ENCODE peak calls at places on chromosome 19, in seven cellular contexts. U is astrocyte, Y is H9, J is heart right ventricle, A is aorta, S is A549, E is left lung. V is an unnamed sample.

GRCh38 chr19:441213-441823 is 19.5 kb downstream of the SHC2 start:
- DNase-seq in U (no peak), Y (no peak), J (no peak), A (no peak), S (no peak), E (no peak), V (no peak)

GRCh38 chr19:31715249-31715944 is 366.2 kb upstream of the TSHZ3 start:
- DNase-seq in U (peak; percentile 17), Y (no peak), J (no peak), A (no peak), S (no peak), E (no peak), V (no peak)

GRCh38 chr19:30388327-30388726 is 16.1 kb downstream of the ZNF536 start:
- DNase-seq in U (no peak), Y (no peak), J (no peak), A (no peak), S (no peak), E (no peak), V (no peak)

GRCh38 chr19:45356760-45357444 is 13.5 kb downstream of the ERCC2 start:
- DNase-seq in U (no peak), Y (no peak), J (no peak), A (no peak), S (no peak), E (no peak), V (no peak)

GRCh38 chr19:2167896-2168618 is 4.3 kb downstream of the DOT1L start:
- DNase-seq in U (peak; percentile 41), Y (no peak), J (peak; percentile 85), A (peak; percentile 85), S (peak; percentile 50), E (peak; percentile 89), V (no peak)

GRCh38 chr19:31975461-31975860 is 369.9 kb upstream of the ZNF507 start:
- DNase-seq in U (no peak), Y (no peak), J (no peak), A (no peak), S (no peak), E (no peak), V (no peak)

GRCh38 chr19:17322854-17323253 is 11.8 kb downstream of the ANO8 start:
- DNase-seq in U (no peak), Y (no peak), J (no peak), A (no peak), S (no peak), E (no peak), V (no peak)

GRCh38 chr19:4229179-4229931 is at the start of gene EBI3:
- DNase-seq in U (peak; percentile 46), Y (peak; percentile 54), J (no peak), A (no peak), S (peak; percentile 74), E (no peak), V (no peak)

GRCh38 chr19:32387701-32388392 is 17.7 kb upstream of the DPY19L3 start:
- DNase-seq in U (peak; percentile 61), Y (no peak), J (no peak), A (peak; percentile 81), S (no peak), E (no peak), V (no peak)

DNA sequence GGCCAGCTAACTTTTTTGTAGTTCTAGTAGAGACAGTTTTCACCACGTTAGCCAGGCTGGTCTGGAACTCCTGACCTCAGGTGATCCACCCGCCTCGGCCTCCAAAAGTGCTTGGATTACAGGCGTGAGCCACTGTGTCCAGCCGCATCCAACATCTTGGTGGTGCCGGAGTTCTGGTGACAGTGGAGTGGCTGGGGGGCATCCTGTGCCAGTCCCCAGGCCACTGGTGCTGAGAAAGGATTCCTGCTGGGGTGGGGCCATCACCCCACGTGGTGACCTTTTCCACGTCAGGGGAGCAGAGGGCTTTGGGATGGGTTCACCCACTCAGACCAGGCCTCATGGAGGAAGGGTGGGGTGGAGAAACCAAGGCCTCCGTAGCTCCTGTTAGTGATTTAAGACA is 12.8 kb upstream of the TUBB4A start:
- DNase-seq in U (no peak), Y (no peak), J (no peak), A (no peak), S (no peak), E (no peak), V (no peak)
- H3K27ac ChIP-seq in U (no peak overlapping the region), Y (no peak overlapping the region), J (no peak overlapping the region), A (no peak overlapping the region), S (no peak overlapping the region), E (no peak overlapping the region), V (no peak overlapping the region)

GRCh38 chr19:40803857-40804782 is 5.1 kb downstream of the EGLN2 start:
- DNase-seq in U (no peak), Y (peak; percentile 71), J (peak; percentile 76), A (peak; percentile 54), S (no peak), E (no peak), V (peak; percentile 90)

GRCh38 chr19:40802300-40803169 is 3.5 kb downstream of the EGLN2 start:
- DNase-seq in U (no peak), Y (no peak), J (peak; percentile 84), A (peak; percentile 79), S (no peak), E (peak; percentile 88), V (no peak)

GRCh38 chr19:40804783-40805242 is 5.8 kb downstream of the EGLN2 start:
- DNase-seq in U (no peak), Y (no peak), J (no peak), A (peak; percentile 54), S (no peak), E (no peak), V (no peak)

GRCh38 chr19:40801449-40802299 is 2.7 kb downstream of the EGLN2 start:
- DNase-seq in U (no peak), Y (no peak), J (no peak), A (peak; percentile 59), S (no peak), E (no peak), V (no peak)

DNA sequence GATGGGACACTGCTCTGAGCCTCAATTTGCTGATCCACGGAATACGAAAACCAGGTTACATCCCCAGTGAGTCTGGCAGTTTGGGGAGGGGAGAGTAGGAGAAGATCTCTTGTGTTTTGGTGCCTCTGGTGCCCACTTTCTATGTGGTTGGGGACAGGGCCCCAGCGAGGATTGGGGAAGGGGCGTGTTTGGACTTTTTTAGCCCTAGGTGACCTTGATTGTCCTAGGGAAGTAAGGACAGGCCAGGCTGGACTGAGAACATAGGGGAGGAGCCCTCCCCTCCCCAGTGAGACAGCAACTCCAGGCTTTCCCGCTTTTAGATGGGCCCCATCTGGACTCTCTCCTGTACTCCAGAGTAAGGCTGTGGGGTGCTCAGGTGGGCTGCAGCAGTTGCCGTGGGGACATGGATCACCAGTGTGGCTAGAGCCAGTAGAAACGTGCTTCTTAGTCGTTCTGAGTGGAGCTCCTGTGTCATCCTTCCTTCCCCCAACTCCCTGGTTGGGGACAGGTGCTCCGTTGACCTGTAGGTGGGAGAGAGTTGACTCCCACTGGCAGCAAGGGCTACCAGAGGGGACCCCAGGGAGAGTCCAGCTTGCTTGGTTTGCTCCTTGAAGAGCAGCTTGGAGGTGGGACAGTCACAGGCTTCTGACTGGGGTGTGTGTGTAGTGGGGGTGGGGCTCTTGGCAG is 4.3 kb downstream of the EGLN2 start:
- DNase-seq in U (no peak), Y (no peak), J (no peak), A (peak; percentile 75), S (no peak), E (no peak), V (no peak)
- H3K4me1 ChIP-seq in U (peaks cover 41% of the 10 kb centered on the region), Y (peaks cover 15% of the 10 kb centered on the region), J (peaks cover 56% of the 10 kb centered on the region), A (no peaks in the 10 kb centered on the region), S (peaks cover 61% of the 10 kb centered on the region), E (peaks cover 85% of the 10 kb centered on the region), V (peaks cover 79% of the 10 kb centered on the region)

GRCh38 chr19:11155373-11156120 is at the start of gene SPC24:
- DNase-seq in U (peak; percentile 94), Y (peak; percentile 98), J (peak; percentile 96), A (peak; percentile 96), S (peak; percentile 97), E (peak; percentile 95), V (peak; percentile 90)

GRCh38 chr19:11152318-11153062 is 3.1 kb downstream of the SPC24 start:
- DNase-seq in U (peak; percentile 52), Y (no peak), J (peak; percentile 74), A (peak; percentile 86), S (peak; percentile 63), E (no peak), V (no peak)

GRCh38 chr19:11148001-11148400 is 7.6 kb downstream of the SPC24 start:
- DNase-seq in U (no peak), Y (no peak), J (no peak), A (no peak), S (no peak), E (no peak), V (no peak)

GRCh38 chr19:11154683-11155047 is 917 bp downstream of the SPC24 start:
- DNase-seq in U (no peak), Y (no peak), J (no peak), A (no peak), S (no peak), E (no peak), V (no peak)

GRCh38 chr19:11151181-11151580 is 4.4 kb downstream of the SPC24 start:
- DNase-seq in U (no peak), Y (no peak), J (peak; percentile 55), A (no peak), S (no peak), E (no peak), V (no peak)
- H3K27ac ChIP-seq in U (no peak overlapping the region), Y (no peak overlapping the region), J (peak overlapping the region; percentile 86), A (no peak overlapping the region), S (peak overlapping the region; percentile 79), E (peak overlapping the region; percentile 23), V (no peak overlapping the region)

GRCh38 chr19:53867225-53868090 is at the start of gene MYADM:
- DNase-seq in U (peak; percentile 94), Y (peak; percentile 100), J (peak; percentile 99), A (peak; percentile 100), S (peak; percentile 100), E (peak; percentile 99), V (peak; percentile 100)

GRCh38 chr19:53868091-53868891 is 608 bp downstream of the MYADM start:
- DNase-seq in U (no peak), Y (peak; percentile 66), J (peak; percentile 59), A (peak; percentile 89), S (peak; percentile 80), E (peak; percentile 92), V (peak; percentile 57)

GRCh38 chr19:53870485-53870844 is 2.8 kb downstream of the MYADM start:
- DNase-seq in U (no peak), Y (no peak), J (no peak), A (peak; percentile 78), S (peak; percentile 54), E (peak; percentile 79), V (no peak)

GRCh38 chr19:53871448-53871847 is 3.8 kb downstream of the MYADM start:
- DNase-seq in U (no peak), Y (no peak), J (no peak), A (no peak), S (no peak), E (no peak), V (no peak)

DNA sequence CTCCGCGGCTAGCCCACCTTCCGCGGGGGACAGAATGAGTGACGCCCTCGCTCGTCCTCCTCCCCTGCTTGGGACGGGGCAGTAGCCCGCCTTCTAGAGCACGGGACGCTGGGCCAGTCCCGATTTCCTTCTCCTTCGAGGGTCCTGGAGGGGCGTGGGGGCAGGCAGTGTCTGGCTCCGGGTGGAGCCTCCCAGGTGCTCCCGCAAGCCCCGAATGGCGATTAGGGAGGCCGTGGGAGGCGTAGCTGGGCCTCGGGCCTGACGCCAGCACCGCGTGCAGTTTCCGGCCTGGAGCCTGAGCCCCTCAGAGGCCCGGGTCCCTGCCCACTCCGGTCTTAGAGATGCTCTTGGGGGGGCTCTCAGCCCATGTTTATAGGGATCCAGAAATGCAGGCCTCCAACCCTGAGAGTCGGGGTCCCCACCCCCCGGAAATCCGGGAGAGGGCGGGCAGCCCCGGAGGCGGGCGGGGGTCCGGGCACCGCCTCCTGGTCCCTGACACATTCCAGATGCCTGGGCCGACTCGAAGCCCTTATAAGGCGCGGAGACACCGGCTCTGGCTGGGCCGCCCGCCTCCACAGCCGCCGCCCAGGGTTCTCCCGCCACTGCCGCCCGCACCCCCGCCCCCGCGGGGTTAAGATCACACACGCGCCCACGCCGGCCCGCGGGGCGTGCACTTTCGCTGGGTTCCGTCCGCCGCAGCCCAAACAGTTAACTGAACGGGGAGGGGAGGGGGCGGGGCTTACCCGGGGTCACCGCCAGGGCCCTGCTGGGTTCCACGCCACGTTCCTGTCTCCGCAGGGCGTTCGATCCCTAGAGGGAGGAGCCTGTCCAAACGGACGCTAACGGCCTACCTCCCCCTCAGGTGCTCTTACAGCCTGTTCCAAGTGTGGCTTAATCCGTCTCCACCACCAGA is 1.5 kb downstream of the MYADM start:
- DNase-seq in U (peak; percentile 78), Y (peak; percentile 89), J (peak; percentile 91), A (peak; percentile 97), S (peak; percentile 91), E (peak; percentile 97), V (peak; percentile 86)
- H3K4me1 ChIP-seq in U (peaks cover 14% of the 10 kb centered on the region), Y (peaks cover 2% of the 10 kb centered on the region), J (peaks cover 3% of the 10 kb centered on the region), A (no peaks in the 10 kb centered on the region), S (peaks cover 25% of the 10 kb centered on the region), E (peaks cover 70% of the 10 kb centered on the region), V (peaks cover 19% of the 10 kb centered on the region)

V was measured in naive thymus-derived CD4-positive, alpha-beta T cell.